ENCODE peak calls at places on chromosomes 3 and 15, in eight cellular contexts. Q, K, H, P, N, C, R and D are unnamed samples.
A peak's percentile ranks its signal among the peaks of the same experiment; 100 is the strongest.

GRCh38 chr15:74857671-74858365 is 14.9 kb upstream of the ULK3 start:
- DNase-seq in C (peak; percentile 4), N (no peak), K (no peak), H (no peak), P (no peak), Q (no peak), R (no peak), D (no peak)

GRCh38 chr3:42476225-42477160 is 25.9 kb upstream of the VIPR1 start:
- DNase-seq in C (no peak), H (peak; percentile 71), P (no peak), K (no peak), Q (no peak), R (peak; percentile 33), N (peak; percentile 95), D (no peak)

GRCh38 chr3:8869613-8870012 is 93.7 kb downstream of the RAD18 start:
- DNase-seq in Q (no peak), P (no peak), R (no peak), C (no peak), K (no peak), N (no peak), H (no peak), D (no peak)

GRCh38 chr3:192005989-192006388 is 545.0 kb downstream of the PYDC2 start:
- DNase-seq in R (no peak), P (no peak), Q (no peak), C (no peak), N (no peak), H (no peak), K (no peak), D (no peak)

GRCh38 chr3:150202696-150203095 is 205.4 kb upstream of the TSC22D2 start:
- DNase-seq in R (no peak), C (no peak), H (no peak), P (no peak), K (no peak), Q (no peak), N (no peak), D (no peak)

GRCh38 chr3:133428552-133428951 is 28.7 kb downstream of the BFSP2 start:
- DNase-seq in R (no peak), N (no peak), P (no peak), C (no peak), H (no peak), Q (no peak), K (no peak), D (no peak)

GRCh38 chr3:134567605-134568004 is 81.7 kb downstream of the CEP63 start:
- DNase-seq in Q (no peak), N (no peak), K (no peak), C (no peak), P (no peak), H (no peak), R (no peak), D (no peak)

GRCh38 chr15:40303576-40303975 is 4.2 kb downstream of the PLCB2 start:
- DNase-seq in C (no peak), H (no peak), K (no peak), R (no peak), P (no peak), Q (no peak), N (no peak), D (no peak)

GRCh38 chr3:51705276-51706020 is 1.4 kb upstream of the GRM2 start:
- DNase-seq in R (no peak), H (peak; percentile 27), N (no peak), Q (peak; percentile 66), K (no peak), C (no peak), P (no peak), D (peak; percentile 3)

GRCh38 chr3:149016669-149017541 is 25.6 kb downstream of the GYG1 start:
- DNase-seq in Q (no peak), C (no peak), P (no peak), H (no peak), N (no peak), K (no peak), R (no peak), D (no peak)